ENCODE peak calls at places on chromosomes 7 and 10, in eight cellular contexts. Y is HCT116, F is NT2/D1, Q is GM12878, L is iPS DF 6.9, A is Caco-2, Z is GM06990, R is fibroblast of lung. U is an unnamed sample.

GRCh38 chr10:118698421-118698820 is 56.3 kb downstream of the CACUL1 start:
- DNase-seq in Y (peak; percentile 93), F (no peak), Q (peak; percentile 80), L (no peak), A (no peak), Z (peak; percentile 34), R (peak; percentile 86), U (peak; percentile 79)

GRCh38 chr7:157000047-157000726 is 10.3 kb downstream of the MNX1 start:
- DNase-seq in Y (no peak), F (no peak), Q (no peak), L (no peak), A (peak; percentile 68), Z (no peak), R (no peak), U (no peak)

GRCh38 chr7:140275069-140275961 is 98.5 kb upstream of the KDM7A start:
- DNase-seq in Y (no peak), F (no peak), Q (no peak), L (no peak), A (no peak), Z (no peak), R (peak; percentile 8), U (no peak)

GRCh38 chr7:1920266-1920681 is 250.2 kb downstream of the ELFN1 start:
- DNase-seq in Y (no peak), F (no peak), Q (no peak), L (no peak), A (no peak), Z (peak; percentile 32), R (no peak), U (peak; percentile 36)

GRCh38 chr10:31133628-31134302 is 102.1 kb upstream of the ZNF438 start:
- DNase-seq in Y (no peak), F (peak; percentile 49), Q (peak; percentile 26), L (no peak), A (peak; percentile 78), Z (peak; percentile 83), R (peak; percentile 75), U (peak; percentile 31)

GRCh38 chr10:98253499-98253898 is 14.5 kb downstream of the LOXL4 start:
- DNase-seq in Y (no peak), F (no peak), Q (no peak), L (no peak), A (no peak), Z (no peak), R (no peak), U (no peak)

GRCh38 chr7:112135815-112136706 is 70.1 kb downstream of the DOCK4 start:
- DNase-seq in Y (no peak), F (no peak), Q (no peak), L (no peak), A (no peak), Z (no peak), R (no peak), U (no peak)

GRCh38 chr7:129690701-129691100 is 79.2 kb downstream of the NRF1 start:
- DNase-seq in Y (no peak), F (no peak), Q (no peak), L (no peak), A (no peak), Z (no peak), R (no peak), U (no peak)

GRCh38 chr10:13306103-13306502 is 6.2 kb upstream of the PHYH start:
- DNase-seq in Y (no peak), F (no peak), Q (no peak), L (no peak), A (no peak), Z (no peak), R (no peak), U (no peak)

GRCh38 chr10:119737827-119738226 is 12.0 kb downstream of the INPP5F start:
- DNase-seq in Y (peak; percentile 86), F (peak; percentile 39), Q (no peak), L (no peak), A (peak; percentile 52), Z (no peak), R (peak; percentile 91), U (no peak)

GRCh38 chr10:14758994-14759664 is 15.6 kb downstream of the FAM107B start:
- DNase-seq in Y (peak; percentile 48), F (no peak), Q (no peak), L (no peak), A (no peak), Z (no peak), R (no peak), U (no peak)

GRCh38 chr10:6769704-6770417 is 189.8 kb upstream of the PRKCQ start:
- DNase-seq in Y (no peak), F (no peak), Q (peak; percentile 38), L (no peak), A (no peak), Z (peak; percentile 55), R (no peak), U (no peak)

GRCh38 chr10:79285315-79286185 is 61.7 kb upstream of the PPIF start:
- DNase-seq in Y (no peak), F (no peak), Q (peak; percentile 91), L (no peak), A (no peak), Z (peak; percentile 79), R (no peak), U (no peak)

GRCh38 chr7:68604516-68604915 is 993.8 kb upstream of the AUTS2 start:
- DNase-seq in Y (no peak), F (no peak), Q (no peak), L (no peak), A (no peak), Z (no peak), R (no peak), U (no peak)

GRCh38 chr7:101567231-101567630 is 61.9 kb downstream of the MYL10 start:
- DNase-seq in Y (no peak), F (no peak), Q (no peak), L (no peak), A (no peak), Z (no peak), R (no peak), U (no peak)

GRCh38 chr7:137695942-137696341 is 150.8 kb downstream of the DGKI start:
- DNase-seq in Y (no peak), F (no peak), Q (no peak), L (no peak), A (peak; percentile 45), Z (no peak), R (no peak), U (no peak)

GRCh38 chr7:6730343-6730633 is 23.5 kb upstream of the ZNF12 start:
- DNase-seq in Y (no peak), F (no peak), Q (no peak), L (no peak), A (no peak), Z (no peak), R (no peak), U (no peak)

GRCh38 chr10:42488416-42488815 is 150.0 kb downstream of the ZNF33B start:
- DNase-seq in Y (no peak), F (no peak), Q (no peak), L (no peak), A (no peak), Z (no peak), R (no peak), U (no peak)

GRCh38 chr7:45686441-45687184 is 112.4 kb downstream of the ADCY1 start:
- DNase-seq in Y (no peak), F (no peak), Q (no peak), L (no peak), A (no peak), Z (no peak), R (no peak), U (no peak)

GRCh38 chr7:101399759-101400158 is 37.1 kb downstream of the COL26A1 start:
- DNase-seq in Y (no peak), F (no peak), Q (no peak), L (no peak), A (no peak), Z (no peak), R (peak; percentile 39), U (no peak)

GRCh38 chr7:74256446-74257408 is 2.5 kb upstream of the RFC2 start:
- DNase-seq in Y (no peak), F (no peak), Q (no peak), L (no peak), A (no peak), Z (no peak), R (peak; percentile 66), U (no peak)

GRCh38 chr10:92695679-92696605 is 6.2 kb downstream of the HHEX start:
- DNase-seq in Y (no peak), F (no peak), Q (no peak), L (peak; percentile 5), A (no peak), Z (no peak), R (peak; percentile 68), U (no peak)

GRCh38 chr10:33571616-33572015 is 237.1 kb upstream of the NRP1 start:
- DNase-seq in Y (no peak), F (no peak), Q (no peak), L (no peak), A (peak; percentile 63), Z (no peak), R (peak; percentile 54), U (no peak)

GRCh38 chr10:70493660-70494234 is 15.2 kb downstream of the PALD1 start:
- DNase-seq in Y (no peak), F (peak; percentile 55), Q (peak; percentile 71), L (peak; percentile 86), A (peak; percentile 43), Z (peak; percentile 56), R (no peak), U (no peak)

GRCh38 chr7:78487464-78487863 is 688.9 kb downstream of the PHTF2 start:
- DNase-seq in Y (no peak), F (no peak), Q (no peak), L (no peak), A (peak; percentile 9), Z (no peak), R (no peak), U (no peak)
- H3K4me3 ChIP-seq in Y (no peak overlapping the region), F (no peak overlapping the region), Q (no peak overlapping the region), L (no peak overlapping the region), A (no peak overlapping the region), Z (no peak overlapping the region), R (no peak overlapping the region), U (no peak overlapping the region)

GRCh38 chr7:121282129-121282528 is 46.7 kb upstream of the WNT16 start:
- DNase-seq in Y (no peak), F (no peak), Q (no peak), L (no peak), A (no peak), Z (no peak), R (no peak), U (no peak)
- H3K4me3 ChIP-seq in Y (no peak overlapping the region), F (no peak overlapping the region), Q (no peak overlapping the region), L (no peak overlapping the region), A (no peak overlapping the region), Z (no peak overlapping the region), R (no peak overlapping the region), U (no peak overlapping the region)

GRCh38 chr7:37571806-37572205 is 111.8 kb upstream of the GPR141 start:
- DNase-seq in Y (no peak), F (no peak), Q (no peak), L (no peak), A (no peak), Z (no peak), R (no peak), U (no peak)

DNA sequence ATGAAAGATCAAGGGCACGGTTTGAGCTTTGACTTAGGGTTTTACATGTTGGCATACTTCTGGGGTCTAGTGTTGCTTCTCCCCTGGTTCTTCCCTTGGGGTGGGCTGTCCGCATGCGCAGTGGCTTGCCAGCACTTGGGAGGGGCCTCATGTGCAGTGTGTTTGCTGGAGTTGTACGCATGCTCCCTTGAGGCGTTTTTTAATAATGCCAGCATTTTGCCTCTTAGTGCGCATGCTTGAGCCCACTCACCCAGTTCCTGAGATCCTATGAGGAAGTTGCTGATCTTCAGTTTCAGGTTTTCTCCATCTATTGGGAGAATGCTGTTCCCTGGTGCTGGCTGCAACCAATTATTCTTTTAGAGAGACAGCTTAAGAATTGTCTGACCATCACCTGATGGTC is 113.4 kb upstream of the GPR141 start:
- DNase-seq in Y (no peak), F (no peak), Q (no peak), L (no peak), A (no peak), Z (no peak), R (no peak), U (no peak)
- H3K4me3 ChIP-seq in Y (no peak overlapping the region), F (no peak overlapping the region), Q (no peak overlapping the region), L (no peak overlapping the region), A (no peak overlapping the region), Z (no peak overlapping the region), R (no peak overlapping the region), U (no peak overlapping the region)

GRCh38 chr10:88949912-88950664 is 2.5 kb downstream of the ACTA2 start:
- DNase-seq in Y (no peak), F (no peak), Q (no peak), L (no peak), A (no peak), Z (no peak), R (no peak), U (no peak)
- H3K4me3 ChIP-seq in Y (no peak overlapping the region), F (no peak overlapping the region), Q (no peak overlapping the region), L (no peak overlapping the region), A (no peak overlapping the region), Z (no peak overlapping the region), R (no peak overlapping the region), U (no peak overlapping the region)